ENCODE peak calls at places on chromosomes 2 and 18, in five cellular contexts. E, C, R, U and I are unnamed samples.

GRCh38 chr2:207771421-207771820 is 1.7 kb upstream of the FZD5 start:
- DNase-seq in E (no peak), C (no peak), R (peak; percentile 52), U (no peak), I (no peak)

GRCh38 chr18:532632-533031 is 32.1 kb upstream of the COLEC12 start:
- DNase-seq in E (no peak), C (no peak), R (no peak), U (no peak), I (no peak)

GRCh38 chr2:27265536-27265870 is 2.7 kb upstream of the SLC30A3 start:
- DNase-seq in E (no peak), C (no peak), R (no peak), U (no peak), I (no peak)

GRCh38 chr2:117359266-117359970 is 455.1 kb upstream of the DDX18 start:
- DNase-seq in E (no peak), C (peak; percentile 33), R (no peak), U (no peak), I (no peak)

GRCh38 chr2:106995560-106995959 is 109.6 kb upstream of the ST6GAL2 start:
- DNase-seq in E (no peak), C (no peak), R (no peak), U (peak; percentile 76), I (no peak)

GRCh38 chr2:186159101-186159500 is 327.0 kb upstream of the ZC3H15 start:
- DNase-seq in E (no peak), C (no peak), R (no peak), U (no peak), I (no peak)

GRCh38 chr18:63199743-63200241 is 119.8 kb downstream of the BCL2 start:
- DNase-seq in E (peak; percentile 60), C (no peak), R (no peak), U (no peak), I (no peak)

GRCh38 chr2:187102381-187102780 is 253.4 kb upstream of the ZSWIM2 start:
- DNase-seq in E (no peak), C (no peak), R (no peak), U (no peak), I (no peak)

GRCh38 chr2:173715483-173715882 is 249.7 kb downstream of the SP3 start:
- DNase-seq in E (no peak), C (no peak), R (no peak), U (peak; percentile 35), I (no peak)

GRCh38 chr2:98936133-98936916 is at the start of gene CRACDL:
- DNase-seq in E (no peak), C (no peak), R (no peak), U (no peak), I (no peak)

GRCh38 chr2:61855178-61855523 is 1.3 kb upstream of the FAM161A start:
- DNase-seq in E (no peak), C (peak; percentile 21), R (peak; percentile 52), U (peak; percentile 35), I (no peak)

GRCh38 chr2:177900091-177900490 is 172.5 kb downstream of the PDE11A start:
- DNase-seq in E (no peak), C (no peak), R (no peak), U (no peak), I (no peak)

GRCh38 chr2:143034292-143035074 is 94.7 kb upstream of the ARHGAP15 start:
- DNase-seq in E (peak; percentile 48), C (no peak), R (peak; percentile 55), U (peak; percentile 81), I (peak; percentile 66)

GRCh38 chr18:48663931-48664847 is 125.4 kb downstream of the CTIF start:
- DNase-seq in E (peak; percentile 28), C (peak; percentile 81), R (peak; percentile 80), U (peak; percentile 23), I (peak; percentile 79)

GRCh38 chr2:199379251-199379650 is 78.5 kb downstream of the SATB2 start:
- DNase-seq in E (no peak), C (no peak), R (no peak), U (peak; percentile 40), I (no peak)

GRCh38 chr2:33370886-33371285 is 105.6 kb upstream of the RASGRP3 start:
- DNase-seq in E (no peak), C (no peak), R (no peak), U (peak; percentile 17), I (no peak)

GRCh38 chr2:125543968-125544514 is 1111.9 kb upstream of the GYPC start:
- DNase-seq in E (no peak), C (no peak), R (no peak), U (no peak), I (no peak)

GRCh38 chr2:144409241-144409640 is 110.7 kb downstream of the ZEB2 start:
- DNase-seq in E (no peak), C (no peak), R (no peak), U (no peak), I (no peak)

GRCh38 chr18:60090170-60090569 is 190.4 kb downstream of the PMAIP1 start:
- DNase-seq in E (no peak), C (no peak), R (no peak), U (peak; percentile 9), I (no peak)

GRCh38 chr2:169768262-169768995 is 30.2 kb upstream of the SSB start:
- DNase-seq in E (peak; percentile 17), C (no peak), R (no peak), U (no peak), I (no peak)

GRCh38 chr2:16154061-16154460 is 213.7 kb downstream of the MYCN start:
- DNase-seq in E (no peak), C (no peak), R (no peak), U (no peak), I (no peak)

GRCh38 chr2:97774425-97774824 is 61.0 kb downstream of the ZAP70 start:
- DNase-seq in E (no peak), C (no peak), R (no peak), U (peak; percentile 28), I (no peak)

GRCh38 chr2:69225933-69226332 is 161.1 kb downstream of the GFPT1 start:
- DNase-seq in E (no peak), C (no peak), R (no peak), U (peak; percentile 57), I (no peak)

GRCh38 chr2:8315766-8316165 is 366.1 kb upstream of the ID2 start:
- DNase-seq in E (no peak), C (no peak), R (no peak), U (peak; percentile 79), I (no peak)

GRCh38 chr2:162318280-162319222 is at the start of gene IFIH1:
- DNase-seq in E (peak; percentile 79), C (peak; percentile 58), R (peak; percentile 89), U (peak; percentile 95), I (peak; percentile 23)

GRCh38 chr2:31240406-31241365 is 6.7 kb downstream of the EHD3 start:
- DNase-seq in E (no peak), C (no peak), R (no peak), U (no peak), I (no peak)

GRCh38 chr2:160269803-160270570 is 69.9 kb upstream of the ITGB6 start:
- DNase-seq in E (peak; percentile 25), C (peak; percentile 71), R (peak; percentile 75), U (peak; percentile 95), I (peak; percentile 53)

GRCh38 chr2:137638932-137639331 is 325.3 kb upstream of the HNMT start:
- DNase-seq in E (no peak), C (no peak), R (no peak), U (no peak), I (no peak)

GRCh38 chr2:177281400-177282021 is 17.0 kb upstream of the NFE2L2 start:
- DNase-seq in E (no peak), C (no peak), R (no peak), U (no peak), I (no peak)

GRCh38 chr2:50582164-50582563 is 449.8 kb downstream of the NRXN1 start:
- DNase-seq in E (no peak), C (no peak), R (peak; percentile 64), U (no peak), I (no peak)

GRCh38 chr2:99648115-99648850 is 158.5 kb upstream of the REV1 start:
- DNase-seq in E (no peak), C (peak; percentile 31), R (no peak), U (peak; percentile 46), I (peak; percentile 49)

GRCh38 chr18:12726774-12727550 is 24.1 kb downstream of the PSMG2 start:
- DNase-seq in E (peak; percentile 37), C (no peak), R (no peak), U (peak; percentile 62), I (peak; percentile 67)

GRCh38 chr18:37199741-37200140 is 365.9 kb downstream of the CELF4 start:
- DNase-seq in E (no peak), C (no peak), R (no peak), U (no peak), I (no peak)